ENCODE peak calls at places on chromosomes 13 and 19, in four cellular contexts. A, H, G and M are unnamed samples.

GRCh38 chr13:43316997-43317396 is 293.6 kb downstream of the DNAJC15 start:
- DNase-seq in H (no peak), A (peak; percentile 91), G (no peak), M (peak; percentile 57)

GRCh38 chr13:105139380-105140285 is 1395.8 kb downstream of the EFNB2 start:
- DNase-seq in G (peak; percentile 25), H (peak; percentile 72), A (no peak), M (peak; percentile 8)

GRCh38 chr19:11456659-11457058 is 21.2 kb downstream of the PRKCSH start:
- DNase-seq in A (no peak), G (no peak), H (no peak), M (no peak)

GRCh38 chr13:28659611-28659970 is 661 bp downstream of the POMP start:
- DNase-seq in G (no peak), A (peak; percentile 76), H (no peak), M (peak; percentile 81)

GRCh38 chr19:42081584-42082258 is 5.8 kb downstream of the ZNF574 start:
- DNase-seq in H (no peak), A (peak; percentile 57), G (no peak), M (peak; percentile 45)

GRCh38 chr13:42559057-42559456 is 14.9 kb upstream of the TNFSF11 start:
- DNase-seq in H (no peak), G (no peak), A (no peak), M (no peak)

GRCh38 chr19:772730-773436 is 22.0 kb downstream of the MISP start:
- DNase-seq in A (no peak), G (no peak), H (no peak), M (no peak)

GRCh38 chr13:98324105-98324504 is 147.0 kb upstream of the RNF113B start:
- DNase-seq in G (no peak), H (no peak), A (no peak), M (peak; percentile 22)

GRCh38 chr13:74131206-74131605 is 3.0 kb downstream of the KLF12 start:
- DNase-seq in H (no peak), G (no peak), A (peak; percentile 13), M (no peak)

GRCh38 chr19:39156230-39156890 is 30.8 kb downstream of the PAK4 start:
- DNase-seq in H (no peak), G (peak; percentile 37), A (peak; percentile 27), M (peak; percentile 23)

GRCh38 chr13:85828094-85828684 is 29.0 kb upstream of the SLITRK6 start:
- DNase-seq in A (peak; percentile 75), G (no peak), H (no peak), M (peak; percentile 11)

GRCh38 chr13:114128624-114129522 is 3.5 kb downstream of the RASA3 start:
- DNase-seq in A (peak; percentile 89), G (no peak), H (peak; percentile 88), M (peak; percentile 93)

GRCh38 chr19:46716013-46716671 is 772 bp downstream of the PRKD2 start:
- DNase-seq in H (peak; percentile 56), A (peak; percentile 63), G (no peak), M (no peak)

GRCh38 chr13:101415358-101416174 is 742 bp downstream of the NALCN start:
- DNase-seq in G (no peak), H (no peak), A (no peak), M (no peak)

GRCh38 chr19:49581007-49581508 is at the start of gene PRRG2:
- DNase-seq in G (peak; percentile 70), H (peak; percentile 60), A (no peak), M (no peak)

GRCh38 chr13:25204843-25205242 is 32.8 kb upstream of the AMER2 start:
- DNase-seq in H (no peak), G (no peak), A (no peak), M (no peak)

GRCh38 chr19:23381114-23381513 is 14.2 kb downstream of the ZNF91 start:
- DNase-seq in G (no peak), H (no peak), A (no peak), M (no peak)

GRCh38 chr19:50652722-50653121 is 3.5 kb downstream of the C19orf81 start:
- DNase-seq in G (no peak), H (no peak), A (no peak), M (no peak)

GRCh38 chr19:48203227-48203793 is 32.8 kb downstream of the ZSWIM9 start:
- DNase-seq in G (no peak), A (no peak), H (no peak), M (no peak)

GRCh38 chr13:28429685-28430290 is 65.1 kb downstream of the FLT1 start:
- DNase-seq in A (peak; percentile 69), H (no peak), G (no peak), M (peak; percentile 51)

GRCh38 chr13:40102854-40103253 is 447.4 kb downstream of the COG6 start:
- DNase-seq in G (no peak), A (no peak), H (no peak), M (peak; percentile 53)

GRCh38 chr13:42009057-42009456 is 39.4 kb upstream of the DGKH start:
- DNase-seq in H (no peak), A (no peak), G (no peak), M (no peak)

GRCh38 chr13:61774903-61775302 is 359.3 kb upstream of the PCDH20 start:
- DNase-seq in A (no peak), H (no peak), G (no peak), M (no peak)

GRCh38 chr19:49056101-49056901 is 1.2 kb downstream of the CGB7 start:
- DNase-seq in H (peak; percentile 70), A (peak; percentile 78), G (peak; percentile 52), M (peak; percentile 38)

GRCh38 chr19:19835560-19836038 is 14.0 kb upstream of the ZNF506 start:
- DNase-seq in G (no peak), H (no peak), A (no peak), M (no peak)

GRCh38 chr19:45670670-45671453 is 2.8 kb downstream of the GIPR start:
- DNase-seq in A (peak; percentile 87), H (peak; percentile 90), G (peak; percentile 95), M (peak; percentile 88)

GRCh38 chr19:45664575-45664974 is 3.4 kb upstream of the GIPR start:
- DNase-seq in G (no peak), H (no peak), A (no peak), M (no peak)

GRCh38 chr19:45667620-45668341 is at the start of gene GIPR:
- DNase-seq in A (peak; percentile 41), H (peak; percentile 66), G (peak; percentile 68), M (no peak)

GRCh38 chr19:45663800-45664199 is 4.2 kb upstream of the GIPR start:
- DNase-seq in A (no peak), H (no peak), G (no peak), M (no peak)

GRCh38 chr19:45668342-45668871 is 386 bp downstream of the GIPR start:
- DNase-seq in G (no peak), A (peak; percentile 56), H (no peak), M (no peak)
- H3K4me3 ChIP-seq in G (peak overlapping the region; percentile 10), A (peak overlapping the region; percentile 68), H (peak overlapping the region; percentile 49), M (peak overlapping the region; percentile 67)

GRCh38 chr19:4191044-4191443 is 8.6 kb downstream of the ANKRD24 start:
- DNase-seq in H (no peak), A (no peak), G (no peak), M (no peak)
- H3K4me3 ChIP-seq in H (no peak overlapping the region), A (no peak overlapping the region), G (no peak overlapping the region), M (no peak overlapping the region)

DNA sequence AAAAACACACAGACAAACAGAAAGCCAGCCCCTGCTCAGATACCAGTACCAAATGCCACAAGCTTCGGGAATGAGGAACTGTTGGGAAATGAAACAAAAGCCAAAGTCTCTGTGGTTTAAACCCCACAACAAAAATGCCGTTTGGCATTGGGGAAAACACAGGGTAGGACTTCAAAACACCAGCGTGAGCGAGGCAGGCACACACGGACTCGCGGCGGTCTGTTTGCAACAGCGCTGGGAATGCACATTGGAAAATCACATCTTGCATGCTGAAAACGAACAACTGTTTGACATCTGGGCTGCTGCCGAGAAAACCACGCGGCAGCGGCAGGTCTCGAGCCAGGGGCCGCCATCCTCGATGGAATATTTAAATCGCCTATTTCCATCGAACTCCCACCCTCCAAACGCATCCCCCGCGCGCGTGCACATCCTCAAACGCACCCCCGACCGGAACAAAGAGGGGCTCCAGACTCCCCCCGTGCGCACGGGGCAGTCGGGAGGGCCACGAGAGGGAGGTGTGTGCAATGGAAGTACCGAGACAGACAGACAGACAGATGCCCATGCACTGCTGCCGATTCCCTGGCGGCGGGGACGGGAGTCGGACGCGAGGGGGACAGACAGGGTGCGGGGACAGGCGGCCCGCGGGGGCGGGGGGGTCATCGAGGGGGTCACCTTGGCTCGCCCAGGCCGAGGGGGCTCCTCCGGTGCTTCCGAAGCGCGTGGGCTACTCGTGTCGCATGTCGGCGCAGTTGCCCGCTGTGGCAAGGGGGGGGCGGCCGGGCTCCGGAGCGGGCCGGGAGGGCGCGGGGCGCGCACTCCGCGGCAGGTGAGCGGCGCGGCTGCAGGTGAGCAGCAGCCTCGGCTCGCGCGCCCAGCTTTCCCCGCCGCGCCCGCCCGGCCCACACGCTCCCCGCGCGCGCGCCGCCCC is at the start of gene GPR12:
- DNase-seq in G (no peak), H (no peak), A (peak; percentile 32), M (peak; percentile 2)
- H3K4me3 ChIP-seq in G (no peak within 1 kb of the TSS), H (peak within 1 kb of the TSS; percentile 38), A (peak within 1 kb of the TSS; percentile 69), M (no peak within 1 kb of the TSS)

DNA sequence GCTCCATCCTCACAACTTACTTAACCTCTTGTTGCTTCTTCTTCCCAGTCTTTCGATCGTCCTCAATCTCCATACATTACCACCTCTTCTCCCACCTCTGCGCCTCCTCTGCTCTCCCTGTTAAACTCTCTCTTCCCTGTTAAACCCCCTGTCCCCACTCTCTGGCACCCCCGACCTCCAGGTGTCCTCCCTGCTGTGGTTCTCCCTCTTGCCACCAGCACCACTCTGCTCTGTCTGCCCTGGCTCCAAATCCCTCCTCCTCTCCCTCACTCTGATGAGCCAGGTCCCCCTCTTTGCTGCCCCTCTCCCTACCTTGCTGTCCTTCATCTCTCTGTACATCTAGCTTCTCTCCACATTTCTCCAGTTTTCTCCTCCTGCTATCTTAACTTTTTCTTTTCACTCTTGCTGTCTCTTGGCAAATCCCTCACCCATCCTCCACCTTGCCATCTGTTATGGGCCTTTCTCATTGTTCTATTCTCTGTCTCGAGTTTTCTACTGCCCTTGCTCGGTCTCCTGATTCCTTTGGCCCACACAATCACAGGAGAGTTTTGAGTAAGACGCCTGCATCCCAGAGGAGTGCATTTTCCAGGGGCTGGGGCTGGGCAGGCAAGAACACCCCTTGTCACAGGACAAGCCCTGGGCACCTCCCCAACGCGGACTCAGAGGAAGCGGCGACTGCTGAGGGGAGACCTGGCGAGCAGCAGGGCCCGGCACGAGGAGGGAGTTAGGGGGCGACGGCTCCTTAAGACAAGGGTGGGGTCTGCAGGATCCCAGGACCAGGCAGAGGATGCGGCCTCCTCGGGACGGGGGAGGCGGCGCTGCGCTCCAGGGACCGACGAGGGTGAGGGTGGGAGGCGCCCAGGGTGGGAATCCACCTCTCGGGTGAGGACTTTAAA is 21.4 kb upstream of the ERVV-1 start:
- DNase-seq in A (no peak), H (no peak), G (peak; percentile 11), M (peak; percentile 23)
- H3K4me3 ChIP-seq in A (peak overlapping the region; percentile 72), H (peak overlapping the region; percentile 60), G (no peak overlapping the region), M (peak overlapping the region; percentile 64)